ENCODE peak calls at places on chromosomes 7 and 10, in four cellular contexts. D is colonic mucosa, N is GM12865, Z is BJ. E is an unnamed sample.

GRCh38 chr7:73451780-73452398 is 18.3 kb downstream of the FZD9 start:
- DNase-seq in D (no peak), N (peak), Z (no peak), E (no peak)

GRCh38 chr10:81957976-81958375 is 83.0 kb downstream of the NRG3 start:
- DNase-seq in D (no peak), N (no peak), Z (no peak), E (no peak)

GRCh38 chr10:119667562-119668328 is 16.6 kb downstream of the BAG3 start:
- DNase-seq in D (no peak), N (no peak), Z (peak), E (no peak)

GRCh38 chr10:61125560-61126250 is 181.7 kb upstream of the RHOBTB1 start:
- DNase-seq in D (no peak), N (peak), Z (no peak), E (no peak)

GRCh38 chr10:63217120-63217605 is 84.0 kb downstream of the NRBF2 start:
- DNase-seq in D (no peak), N (peak), Z (peak), E (no peak)

GRCh38 chr7:152574892-152575511 is 100.9 kb downstream of the XRCC2 start:
- DNase-seq in D (no peak), N (peak), Z (no peak), E (no peak)

GRCh38 chr10:17657116-17657500 is 13.2 kb downstream of the STAM start:
- DNase-seq in D (no peak), N (no peak), Z (no peak), E (no peak)

GRCh38 chr10:75342397-75342796 is 59.2 kb downstream of the ZNF503 start:
- DNase-seq in D (no peak), N (no peak), Z (no peak), E (no peak)

GRCh38 chr10:120422459-120422858 is 34.6 kb upstream of the PLPP4 start:
- DNase-seq in D (no peak), N (no peak), Z (peak), E (no peak)

GRCh38 chr7:96388166-96388565 is 66.3 kb upstream of the SLC25A13 start:
- DNase-seq in D (no peak), N (no peak), Z (no peak), E (no peak)

GRCh38 chr7:131859162-131859821 is 302.9 kb upstream of the PODXL start:
- DNase-seq in D (peak), N (peak), Z (peak), E (peak)

GRCh38 chr7:49911906-49912305 is 138.5 kb downstream of the VWC2 start:
- DNase-seq in D (no peak), N (no peak), Z (no peak), E (no peak)

GRCh38 chr7:133360201-133360600 is 107.3 kb downstream of the EXOC4 start:
- DNase-seq in D (no peak), N (no peak), Z (no peak), E (no peak)

GRCh38 chr7:55533050-55533728 is 39.1 kb downstream of the VOPP1 start:
- DNase-seq in D (no peak), N (peak), Z (no peak), E (peak)

GRCh38 chr7:2082357-2083038 is 150.2 kb downstream of the MAD1L1 start:
- DNase-seq in D (no peak), N (no peak), Z (peak), E (no peak)

GRCh38 chr10:42475168-42476098 is 162.9 kb downstream of the ZNF33B start:
- DNase-seq in D (no peak), N (no peak), Z (no peak), E (no peak)

GRCh38 chr7:12385364-12385786 is 18.3 kb downstream of the VWDE start:
- DNase-seq in D (no peak), N (no peak), Z (no peak), E (no peak)

GRCh38 chr10:94292448-94293118 is 70.2 kb downstream of the NOC3L start:
- DNase-seq in D (peak), N (no peak), Z (no peak), E (no peak)

GRCh38 chr7:15862781-15863165 is 176.3 kb upstream of the MEOX2 start:
- DNase-seq in D (no peak), N (no peak), Z (no peak), E (no peak)

GRCh38 chr10:46524471-46525176 is 31.8 kb downstream of the GPRIN2 start:
- DNase-seq in D (no peak), N (no peak), Z (peak), E (no peak)

GRCh38 chr10:102519246-102519805 is 15.6 kb downstream of the SUFU start:
- DNase-seq in D (no peak), N (no peak), Z (no peak), E (no peak)

GRCh38 chr7:23358152-23358674 is 59.1 kb downstream of the MALSU1 start:
- DNase-seq in D (no peak), N (no peak), Z (no peak), E (no peak)

GRCh38 chr7:144415858-144416257 is 12.4 kb upstream of the NOBOX start:
- DNase-seq in D (no peak), N (no peak), Z (no peak), E (no peak)

GRCh38 chr7:137908106-137908505 is 61.3 kb upstream of the DGKI start:
- DNase-seq in D (no peak), N (no peak), Z (no peak), E (no peak)

GRCh38 chr10:97731346-97732051 is 5.4 kb upstream of the ZFYVE27 start:
- DNase-seq in D (peak), N (peak), Z (no peak), E (no peak)

GRCh38 chr10:120041807-120042545 is 149.4 kb downstream of the SEC23IP start:
- DNase-seq in D (no peak), N (no peak), Z (no peak), E (no peak)

GRCh38 chr7:100509213-100509612 is 25.5 kb downstream of the NYAP1 start:
- DNase-seq in D (no peak), N (no peak), Z (peak), E (no peak)

GRCh38 chr10:50422259-50422658 is 170.9 kb upstream of the ASAH2 start:
- DNase-seq in D (no peak), N (peak), Z (no peak), E (no peak)

GRCh38 chr7:34454381-34454780 is 203.6 kb upstream of the NPSR1 start:
- DNase-seq in D (no peak), N (no peak), Z (no peak), E (no peak)

GRCh38 chr7:96920713-96921112 is 84.6 kb upstream of the DLX6 start:
- DNase-seq in D (no peak), N (no peak), Z (no peak), E (no peak)

GRCh38 chr7:2633538-2634264 is 1.9 kb downstream of the TTYH3 start:
- DNase-seq in D (no peak), N (no peak), Z (peak), E (no peak)

GRCh38 chr7:150800576-150801241 is at the start of gene TMEM176A:
- DNase-seq in D (peak), N (no peak), Z (no peak), E (no peak)

GRCh38 chr10:93313798-93314197 is 168.3 kb downstream of the MYOF start:
- DNase-seq in D (no peak), N (peak), Z (no peak), E (peak)

GRCh38 chr10:121983828-121984227 is 5.1 kb upstream of the TACC2 start:
- DNase-seq in D (no peak), N (no peak), Z (no peak), E (no peak)

DNA sequence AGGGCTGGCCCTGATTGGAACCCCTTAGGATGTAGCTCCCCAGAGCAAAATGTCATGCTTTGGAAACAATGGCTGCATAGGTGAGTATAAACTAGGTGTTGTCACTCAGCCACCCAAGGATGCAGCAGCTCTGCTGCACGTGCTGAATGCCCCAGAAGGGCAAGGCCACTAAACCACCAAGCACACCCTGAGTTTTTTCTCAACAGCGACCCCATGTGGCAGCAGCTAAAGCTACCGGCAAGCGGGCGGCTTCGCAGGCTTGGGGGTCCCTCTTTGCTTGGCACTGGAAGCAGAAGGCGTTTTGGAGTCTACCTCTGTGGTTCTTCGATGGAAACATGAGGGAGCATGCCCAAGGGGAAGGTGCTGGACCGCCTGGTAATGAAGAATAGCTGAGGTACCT is 152.3 kb downstream of the GFRA1 start:
- DNase-seq in D (peak), N (peak), Z (no peak), E (no peak)
- TF ChIP-seq CTCF in D (no peak), N (peak), Z (peak), E (peak)

DNA sequence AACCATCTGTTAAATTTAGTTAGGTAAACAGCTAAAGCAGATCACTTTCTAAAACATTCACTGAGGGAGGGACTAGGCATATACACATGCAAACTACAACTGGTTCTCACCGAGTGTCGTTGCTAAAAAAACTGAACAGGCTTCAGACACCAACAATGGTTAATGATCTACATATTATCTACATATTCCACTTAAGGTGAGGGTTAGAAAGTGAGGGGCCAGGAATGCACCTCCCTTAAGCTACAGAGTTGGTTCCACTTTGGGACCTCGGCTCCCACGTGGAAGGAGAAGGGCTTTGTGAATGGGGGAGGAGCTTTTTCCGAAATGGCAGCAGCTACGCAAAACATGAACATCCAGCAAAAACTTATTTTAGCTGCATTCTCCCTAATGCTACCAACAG is 5.8 kb downstream of the CTBP2 start:
- DNase-seq in D (no peak), N (no peak), Z (no peak), E (no peak)
- H3K4me3 ChIP-seq in D (peak), N (no peak), Z (peak), E (no peak)

GRCh38 chr10:71268247-71268691 is 50.8 kb upstream of the SLC29A3 start:
- DNase-seq in D (no peak), N (no peak), Z (no peak), E (no peak)
- TF ChIP-seq CTCF in D (peak), N (peak), Z (peak), E (peak)

GRCh38 chr7:94295805-94296204 is 98.9 kb upstream of the COL1A2 start:
- DNase-seq in D (no peak), N (no peak), Z (peak), E (no peak)
- H3K4me3 ChIP-seq in D (no peak), N (no peak), Z (peak), E (no peak)

GRCh38 chr10:117960345-117960744 is 86.4 kb downstream of the RAB11FIP2 start:
- DNase-seq in D (no peak), N (no peak), Z (no peak), E (no peak)
- TF ChIP-seq CTCF in D (no peak), N (no peak), Z (no peak), E (no peak)

DNA sequence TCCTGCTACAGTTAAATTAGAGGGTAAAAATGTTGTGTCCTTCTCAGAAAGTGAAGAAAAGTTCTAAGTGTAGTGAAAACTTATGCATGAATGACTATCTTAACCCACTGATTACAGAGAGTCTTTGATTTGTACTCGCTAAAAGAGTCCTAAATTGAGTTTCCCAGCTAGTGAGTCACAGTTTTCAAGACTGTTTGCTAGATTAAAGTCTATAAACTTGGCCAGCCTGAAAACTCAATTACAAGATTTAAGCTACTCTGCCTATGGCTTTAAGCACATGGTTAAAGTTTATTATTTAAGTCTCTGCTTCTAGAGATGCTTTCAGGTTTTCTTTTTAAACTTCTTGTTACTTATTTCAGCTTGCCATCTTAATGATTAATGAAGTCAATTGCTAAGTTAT is 44.4 kb downstream of the MRPS24 start:
- DNase-seq in D (no peak), N (no peak), Z (no peak), E (no peak)
- H3K4me3 ChIP-seq in D (no peak), N (no peak), Z (no peak), E (no peak)

GRCh38 chr10:11658801-11659368 is 47.4 kb upstream of the USP6NL start:
- DNase-seq in D (no peak), N (peak), Z (no peak), E (no peak)

GRCh38 chr10:11667756-11668155 is 56.3 kb upstream of the USP6NL start:
- DNase-seq in D (no peak), N (no peak), Z (no peak), E (no peak)

GRCh38 chr10:11668847-11669610 is 57.6 kb upstream of the USP6NL start:
- DNase-seq in D (no peak), N (peak), Z (no peak), E (no peak)

GRCh38 chr10:11661441-11661840 is 50.0 kb upstream of the USP6NL start:
- DNase-seq in D (no peak), N (no peak), Z (no peak), E (no peak)

GRCh38 chr10:11663763-11664555 is 52.5 kb upstream of the USP6NL start:
- DNase-seq in D (peak), N (peak), Z (no peak), E (peak)
- TF ChIP-seq CTCF in D (no peak), N (no peak), Z (no peak), E (peak)

DNA sequence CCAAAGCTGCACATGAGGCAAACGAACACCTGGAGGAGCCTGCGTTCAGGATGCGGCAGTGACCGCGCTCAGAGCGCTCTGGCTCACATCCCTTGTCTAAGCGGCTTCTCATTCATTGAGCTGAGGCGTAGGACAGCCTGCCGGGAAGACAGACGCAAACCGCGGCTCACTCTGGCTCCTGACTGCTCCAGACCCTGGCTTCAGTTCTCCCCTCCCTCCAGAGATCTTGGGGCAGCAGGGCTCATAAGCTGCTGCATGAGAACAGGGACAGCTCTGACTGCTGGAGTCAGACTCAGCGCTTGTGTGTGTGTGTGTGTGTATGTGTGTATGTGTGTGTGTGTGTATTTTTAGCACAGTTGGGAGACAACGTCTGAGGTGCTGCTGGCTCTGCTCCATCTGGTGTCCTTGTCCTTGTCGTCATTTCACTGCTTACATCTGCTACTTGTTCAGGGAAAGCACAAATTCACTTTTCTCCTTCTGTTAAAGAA is 15.8 kb upstream of the LYZL2 start:
- DNase-seq in D (no peak), N (no peak), Z (no peak), E (no peak)
- H3K4me3 ChIP-seq in D (no peak), N (no peak), Z (no peak), E (no peak)

E was measured in GM12864.